ENCODE peak calls at places on chromosomes 16 and 17, in six cellular contexts. One of them, this sample, is unnamed.

GRCh38 chr17:51770031-51770759 is 388.3 kb downstream of the CA10 start:
- DNase-seq in IMR-90: no peak
- DNase-seq in HepG2: no peak
- DNase-seq in K562: no peak
- DNase-seq in SK-N-SH: no peak
- DNase-seq in GM12878: no peak
- DNase-seq in this sample: no peak

GRCh38 chr16:83458612-83459011 is 349.2 kb upstream of the HSBP1 start:
- DNase-seq in IMR-90: peak; percentile 80
- DNase-seq in HepG2: no peak
- DNase-seq in K562: no peak
- DNase-seq in SK-N-SH: no peak
- DNase-seq in GM12878: peak; percentile 16
- DNase-seq in this sample: no peak

GRCh38 chr17:32852811-32853210 is 24.1 kb downstream of the MYO1D start:
- DNase-seq in IMR-90: no peak
- DNase-seq in HepG2: no peak
- DNase-seq in K562: no peak
- DNase-seq in SK-N-SH: no peak
- DNase-seq in GM12878: no peak
- DNase-seq in this sample: no peak

GRCh38 chr16:17474037-17474436 is 3.3 kb upstream of the XYLT1 start:
- DNase-seq in IMR-90: no peak
- DNase-seq in HepG2: no peak
- DNase-seq in K562: no peak
- DNase-seq in SK-N-SH: no peak
- DNase-seq in GM12878: no peak
- DNase-seq in this sample: no peak

GRCh38 chr17:55324296-55324978 is 59.7 kb downstream of the HLF start:
- DNase-seq in IMR-90: no peak
- DNase-seq in HepG2: no peak
- DNase-seq in K562: no peak
- DNase-seq in SK-N-SH: no peak
- DNase-seq in GM12878: no peak
- DNase-seq in this sample: no peak

GRCh38 chr17:40564883-40565744 is at the start of gene CCR7:
- DNase-seq in IMR-90: no peak
- DNase-seq in HepG2: no peak
- DNase-seq in K562: peak; percentile 55
- DNase-seq in SK-N-SH: no peak
- DNase-seq in GM12878: no peak
- DNase-seq in this sample: no peak

GRCh38 chr16:72858611-72859493 is 189.1 kb downstream of the ZFHX3 start:
- DNase-seq in IMR-90: peak; percentile 64
- DNase-seq in HepG2: no peak
- DNase-seq in K562: no peak
- DNase-seq in SK-N-SH: peak; percentile 67
- DNase-seq in GM12878: no peak
- DNase-seq in this sample: no peak

GRCh38 chr17:64016248-64016784 is 4.1 kb downstream of the ICAM2 start:
- DNase-seq in IMR-90: no peak
- DNase-seq in HepG2: no peak
- DNase-seq in K562: peak; percentile 7
- DNase-seq in SK-N-SH: peak; percentile 23
- DNase-seq in GM12878: no peak
- DNase-seq in this sample: no peak

GRCh38 chr17:17682293-17682736 is 1.1 kb downstream of the RAI1 start:
- DNase-seq in IMR-90: no peak
- DNase-seq in HepG2: no peak
- DNase-seq in K562: peak; percentile 66
- DNase-seq in SK-N-SH: peak; percentile 74
- DNase-seq in GM12878: no peak
- DNase-seq in this sample: peak; percentile 50

GRCh38 chr16:17835118-17835949 is 364.6 kb upstream of the XYLT1 start:
- DNase-seq in IMR-90: no peak
- DNase-seq in HepG2: no peak
- DNase-seq in K562: no peak
- DNase-seq in SK-N-SH: no peak
- DNase-seq in GM12878: no peak
- DNase-seq in this sample: no peak

GRCh38 chr16:17846030-17846429 is 375.3 kb upstream of the XYLT1 start:
- DNase-seq in IMR-90: no peak
- DNase-seq in HepG2: no peak
- DNase-seq in K562: no peak
- DNase-seq in SK-N-SH: no peak
- DNase-seq in GM12878: no peak
- DNase-seq in this sample: no peak

GRCh38 chr17:35286120-35286781 is 43.4 kb downstream of the SLFN5 start:
- DNase-seq in IMR-90: peak; percentile 20
- DNase-seq in HepG2: no peak
- DNase-seq in K562: no peak
- DNase-seq in SK-N-SH: no peak
- DNase-seq in GM12878: peak; percentile 26
- DNase-seq in this sample: no peak
- TF ChIP-seq SMC3 in IMR-90: no peak
- TF ChIP-seq SMC3 in HepG2: no peak
- TF ChIP-seq SMC3 in K562: no peak
- TF ChIP-seq SMC3 in SK-N-SH: no peak
- TF ChIP-seq SMC3 in GM12878: no peak
- TF ChIP-seq SMC3 in this sample: no peak

DNA sequence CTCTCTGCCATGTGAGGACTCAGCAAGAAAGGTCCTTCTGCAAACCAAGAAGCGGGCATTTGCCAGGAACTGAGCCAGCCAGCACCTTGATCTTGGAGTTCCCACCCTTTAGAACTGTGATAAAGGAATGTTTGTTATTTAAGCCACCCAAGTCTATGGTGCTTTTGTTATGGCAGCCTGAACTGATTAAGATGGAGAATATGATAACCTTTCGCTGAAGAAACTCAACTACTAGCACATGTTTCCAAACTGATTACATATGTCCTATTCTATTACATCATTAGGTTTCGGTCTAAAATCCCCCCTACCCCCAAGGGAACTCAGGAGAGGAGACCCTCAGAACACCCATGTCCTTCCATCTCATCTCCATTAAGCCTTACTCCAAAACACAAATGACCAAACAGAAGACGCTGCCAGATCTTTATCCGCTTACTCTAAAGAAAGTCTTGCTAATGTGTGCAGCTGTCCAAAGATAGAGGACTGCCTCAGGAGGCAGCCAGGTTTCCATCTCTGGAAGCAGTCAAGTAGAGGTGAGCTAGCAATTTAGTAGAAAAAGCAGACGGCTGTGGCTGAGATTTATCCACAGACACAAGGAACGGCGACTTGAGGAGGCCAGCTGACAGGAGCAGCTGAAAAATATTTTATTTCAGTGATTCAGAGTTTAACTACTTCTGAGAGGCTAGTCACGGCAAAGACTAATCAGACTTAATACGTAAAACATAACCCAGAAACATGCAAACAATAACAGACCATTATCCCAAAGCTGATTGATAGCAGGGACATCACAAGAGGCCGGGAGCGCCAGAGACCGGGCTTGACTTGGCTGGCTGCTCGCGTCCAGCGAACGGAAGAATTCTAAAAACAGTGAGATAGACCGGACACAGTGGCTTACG is 611.4 kb upstream of the CDH5 start:
- DNase-seq in IMR-90: peak; percentile 75
- DNase-seq in HepG2: no peak
- DNase-seq in K562: no peak
- DNase-seq in SK-N-SH: peak; percentile 59
- DNase-seq in GM12878: no peak
- DNase-seq in this sample: no peak
- H3K4me2 ChIP-seq in IMR-90: no peak overlapping the region
- H3K4me2 ChIP-seq in HepG2: no peak overlapping the region
- H3K4me2 ChIP-seq in K562: no peak overlapping the region
- H3K4me2 ChIP-seq in SK-N-SH: peak overlapping the region; percentile 23
- H3K4me2 ChIP-seq in GM12878: no peak overlapping the region
- H3K4me2 ChIP-seq in this sample: no peak overlapping the region

GRCh38 chr17:7405413-7405881 is 1.6 kb upstream of the TMEM256 start:
- DNase-seq in IMR-90: no peak
- DNase-seq in HepG2: no peak
- DNase-seq in K562: peak; percentile 65
- DNase-seq in SK-N-SH: peak; percentile 78
- DNase-seq in GM12878: no peak
- DNase-seq in this sample: no peak
- TF ChIP-seq SMC3 in IMR-90: no peak
- TF ChIP-seq SMC3 in HepG2: no peak
- TF ChIP-seq SMC3 in K562: no peak
- TF ChIP-seq SMC3 in SK-N-SH: no peak
- TF ChIP-seq SMC3 in GM12878: no peak
- TF ChIP-seq SMC3 in this sample: no peak

GRCh38 chr17:50095626-50096037 is 481 bp downstream of the PDK2 start:
- DNase-seq in IMR-90: no peak
- DNase-seq in HepG2: no peak
- DNase-seq in K562: no peak
- DNase-seq in SK-N-SH: peak; percentile 80
- DNase-seq in GM12878: no peak
- DNase-seq in this sample: no peak
- H3K4me2 ChIP-seq in IMR-90: peak overlapping the region; percentile 92
- H3K4me2 ChIP-seq in HepG2: peak overlapping the region; percentile 100
- H3K4me2 ChIP-seq in K562: peak overlapping the region; percentile 68
- H3K4me2 ChIP-seq in SK-N-SH: peak overlapping the region; percentile 100
- H3K4me2 ChIP-seq in GM12878: peak overlapping the region; percentile 98
- H3K4me2 ChIP-seq in this sample: peak overlapping the region; percentile 85

GRCh38 chr17:78937561-78937960 is 12.4 kb upstream of the TIMP2 start:
- DNase-seq in IMR-90: no peak
- DNase-seq in HepG2: no peak
- DNase-seq in K562: peak; percentile 50
- DNase-seq in SK-N-SH: no peak
- DNase-seq in GM12878: no peak
- DNase-seq in this sample: no peak

GRCh38 chr17:78933025-78933958 is 8.1 kb upstream of the TIMP2 start:
- DNase-seq in IMR-90: peak; percentile 99
- DNase-seq in HepG2: peak; percentile 93
- DNase-seq in K562: no peak
- DNase-seq in SK-N-SH: peak; percentile 68
- DNase-seq in GM12878: peak; percentile 45
- DNase-seq in this sample: peak; percentile 99

GRCh38 chr17:78934681-78935418 is 9.7 kb upstream of the TIMP2 start:
- DNase-seq in IMR-90: peak; percentile 51
- DNase-seq in HepG2: no peak
- DNase-seq in K562: no peak
- DNase-seq in SK-N-SH: no peak
- DNase-seq in GM12878: no peak
- DNase-seq in this sample: no peak

GRCh38 chr17:78935419-78936323 is 10.5 kb upstream of the TIMP2 start:
- DNase-seq in IMR-90: peak; percentile 99
- DNase-seq in HepG2: no peak
- DNase-seq in K562: peak; percentile 26
- DNase-seq in SK-N-SH: peak; percentile 97
- DNase-seq in GM12878: no peak
- DNase-seq in this sample: peak; percentile 84

DNA sequence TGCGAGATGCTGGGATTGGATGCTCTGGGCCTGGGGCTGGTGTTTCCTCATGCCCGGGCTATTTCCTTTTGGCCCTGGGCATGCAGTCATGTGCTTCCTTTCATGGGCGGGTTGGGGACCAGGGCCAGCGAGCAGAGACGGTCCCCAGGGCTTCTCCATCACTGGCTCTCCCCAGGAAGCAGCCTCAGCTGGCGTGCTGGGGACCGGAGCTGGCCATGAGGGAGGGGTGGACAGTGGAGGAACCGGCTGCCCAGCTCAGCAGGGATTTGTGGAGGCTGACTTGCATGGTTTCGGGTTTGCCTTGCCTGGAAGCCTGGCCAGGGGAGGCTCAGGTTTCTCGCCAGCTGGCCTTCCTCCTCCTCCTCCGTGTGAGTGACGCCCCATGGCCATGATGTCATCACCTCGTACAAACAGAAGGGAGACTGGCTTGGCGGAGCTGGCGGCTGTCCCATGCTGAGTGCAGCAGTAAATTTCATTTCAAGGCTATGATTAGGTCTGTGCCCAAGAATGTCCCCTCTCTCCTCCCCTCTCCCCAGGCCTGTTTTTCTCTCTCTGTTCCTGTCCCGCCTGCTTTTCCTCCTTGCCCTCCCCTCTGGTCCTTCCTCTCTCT is 8.9 kb upstream of the TIMP2 start:
- DNase-seq in IMR-90: peak; percentile 100
- DNase-seq in HepG2: peak; percentile 77
- DNase-seq in K562: no peak
- DNase-seq in SK-N-SH: peak; percentile 86
- DNase-seq in GM12878: no peak
- DNase-seq in this sample: peak; percentile 94
- TF ChIP-seq SMC3 in IMR-90: no peak
- TF ChIP-seq SMC3 in HepG2: no peak
- TF ChIP-seq SMC3 in K562: no peak
- TF ChIP-seq SMC3 in SK-N-SH: peak; percentile 1
- TF ChIP-seq SMC3 in GM12878: no peak
- TF ChIP-seq SMC3 in this sample: no peak

GRCh38 chr17:68624381-68624780 is 23.2 kb upstream of the FAM20A start:
- DNase-seq in IMR-90: no peak
- DNase-seq in HepG2: no peak
- DNase-seq in K562: no peak
- DNase-seq in SK-N-SH: no peak
- DNase-seq in GM12878: no peak
- DNase-seq in this sample: no peak

GRCh38 chr17:68621065-68621464 is 19.9 kb upstream of the FAM20A start:
- DNase-seq in IMR-90: no peak
- DNase-seq in HepG2: no peak
- DNase-seq in K562: no peak
- DNase-seq in SK-N-SH: no peak
- DNase-seq in GM12878: no peak
- DNase-seq in this sample: no peak

GRCh38 chr17:68622423-68622822 is 21.3 kb upstream of the FAM20A start:
- DNase-seq in IMR-90: no peak
- DNase-seq in HepG2: no peak
- DNase-seq in K562: no peak
- DNase-seq in SK-N-SH: no peak
- DNase-seq in GM12878: no peak
- DNase-seq in this sample: no peak

GRCh38 chr17:68627956-68628355 is 26.8 kb upstream of the FAM20A start:
- DNase-seq in IMR-90: no peak
- DNase-seq in HepG2: no peak
- DNase-seq in K562: no peak
- DNase-seq in SK-N-SH: no peak
- DNase-seq in GM12878: no peak
- DNase-seq in this sample: no peak

GRCh38 chr17:68623811-68624210 is 22.6 kb upstream of the FAM20A start:
- DNase-seq in IMR-90: no peak
- DNase-seq in HepG2: no peak
- DNase-seq in K562: no peak
- DNase-seq in SK-N-SH: no peak
- DNase-seq in GM12878: no peak
- DNase-seq in this sample: no peak
- H3K4me2 ChIP-seq in IMR-90: no peak overlapping the region
- H3K4me2 ChIP-seq in HepG2: no peak overlapping the region
- H3K4me2 ChIP-seq in K562: no peak overlapping the region
- H3K4me2 ChIP-seq in SK-N-SH: no peak overlapping the region
- H3K4me2 ChIP-seq in GM12878: no peak overlapping the region
- H3K4me2 ChIP-seq in this sample: no peak overlapping the region

GRCh38 chr17:78397681-78398101 is 19.2 kb downstream of the PGS1 start:
- DNase-seq in IMR-90: peak; percentile 40
- DNase-seq in HepG2: no peak
- DNase-seq in K562: no peak
- DNase-seq in SK-N-SH: no peak
- DNase-seq in GM12878: no peak
- DNase-seq in this sample: no peak
- TF ChIP-seq SMC3 in IMR-90: no peak
- TF ChIP-seq SMC3 in HepG2: no peak
- TF ChIP-seq SMC3 in K562: no peak
- TF ChIP-seq SMC3 in SK-N-SH: no peak
- TF ChIP-seq SMC3 in GM12878: no peak
- TF ChIP-seq SMC3 in this sample: no peak

GRCh38 chr17:980406-981291 is 1.1 kb upstream of the NXN start:
- DNase-seq in IMR-90: peak; percentile 82
- DNase-seq in HepG2: peak; percentile 84
- DNase-seq in K562: peak; percentile 24
- DNase-seq in SK-N-SH: peak; percentile 80
- DNase-seq in GM12878: peak; percentile 33
- DNase-seq in this sample: peak; percentile 89
- H3K4me2 ChIP-seq in IMR-90: peak overlapping the region; percentile 67
- H3K4me2 ChIP-seq in HepG2: peak overlapping the region; percentile 84
- H3K4me2 ChIP-seq in K562: peak overlapping the region; percentile 46
- H3K4me2 ChIP-seq in SK-N-SH: peak overlapping the region; percentile 79
- H3K4me2 ChIP-seq in GM12878: peak overlapping the region; percentile 86
- H3K4me2 ChIP-seq in this sample: peak overlapping the region; percentile 94

This sample was measured in A549.